ENCODE peak calls at places on chromosomes 4 and X, in nine cellular contexts. S is NT2/D1; Y is activated T-cell treated with anti-CD3 and anti-CD28 coated beads, Interleukin-2, amount 50 U/mL, for 48 hours; L is lung; U is occipital lobe; Q is left colon; H is stimulated activated CD4-positive, alpha-beta T cell treated with anti-CD3 and anti-CD28 coated beads, Interleukin-4, amount 100 ng/mL, for 24 hours; X is activated CD4-positive, alpha-beta T cell treated with anti-CD3 and anti-CD28 coated beads for 48 hours; E is sciatic nerve. B is an unnamed sample.

GRCh38 chr4:100977274-100977673 is 370.1 kb downstream of the PPP3CA start:
- DNase-seq in S (no peak), Y (no peak), L (no peak), U (no peak), Q (no peak), H (no peak), X (no peak), E (no peak), B (no peak)

GRCh38 chr4:74391890-74392478 is 27.0 kb downstream of the EREG start:
- DNase-seq in S (no peak), Y (no peak), L (no peak), U (no peak), Q (no peak), H (no peak), X (no peak), E (no peak), B (no peak)

GRCh38 chrX:13088155-13088485 is 43.7 kb upstream of the FAM9C start:
- DNase-seq in S (no peak), Y (peak; percentile 49), L (no peak), U (no peak), Q (no peak), H (no peak), X (peak; percentile 28), E (no peak), B (no peak)

GRCh38 chrX:47941423-47941822 is 62.4 kb downstream of the ZNF182 start:
- DNase-seq in S (no peak), Y (no peak), L (no peak), U (no peak), Q (no peak), H (no peak), X (no peak), E (no peak), B (no peak)

GRCh38 chrX:13180807-13181206 is 136.4 kb upstream of the FAM9C start:
- DNase-seq in S (no peak), Y (no peak), L (no peak), U (no peak), Q (no peak), H (no peak), X (no peak), E (no peak), B (no peak)

GRCh38 chrX:93985621-93986020 is 311.6 kb downstream of the FAM133A start:
- DNase-seq in S (no peak), Y (no peak), L (no peak), U (no peak), Q (no peak), H (no peak), X (no peak), E (no peak), B (no peak)

GRCh38 chr4:37478151-37478550 is 208.0 kb downstream of the RELL1 start:
- DNase-seq in S (no peak), Y (no peak), L (no peak), U (no peak), Q (no peak), H (no peak), X (no peak), E (no peak), B (no peak)

GRCh38 chr4:184617611-184618196 is 31.5 kb downstream of the CASP3 start:
- DNase-seq in S (peak; percentile 48), Y (no peak), L (no peak), U (no peak), Q (no peak), H (no peak), X (no peak), E (peak; percentile 65), B (peak; percentile 83)

GRCh38 chr4:139950568-139950967 is 203.4 kb downstream of the MAML3 start:
- DNase-seq in S (no peak), Y (peak; percentile 62), L (no peak), U (no peak), Q (no peak), H (peak; percentile 16), X (peak; percentile 49), E (no peak), B (no peak)

GRCh38 chr4:98794565-98795205 is 134.2 kb downstream of the EIF4E start:
- DNase-seq in S (no peak), Y (peak; percentile 51), L (no peak), U (no peak), Q (no peak), H (peak; percentile 75), X (peak; percentile 71), E (no peak), B (no peak)

GRCh38 chr4:88775026-88775425 is 77.4 kb upstream of the NAP1L5 start:
- DNase-seq in S (no peak), Y (no peak), L (no peak), U (no peak), Q (no peak), H (no peak), X (no peak), E (no peak), B (no peak)

GRCh38 chr4:13985824-13986223 is 358.3 kb upstream of the BOD1L1 start:
- DNase-seq in S (no peak), Y (no peak), L (no peak), U (no peak), Q (no peak), H (no peak), X (no peak), E (no peak), B (no peak)

GRCh38 chrX:130523460-130524394 is 121.9 kb downstream of the RBMX2 start:
- DNase-seq in S (no peak), Y (no peak), L (no peak), U (peak; percentile 7), Q (no peak), H (no peak), X (peak; percentile 11), E (peak; percentile 74), B (no peak)

GRCh38 chr4:157514711-157515110 is 294.2 kb downstream of the GRIA2 start:
- DNase-seq in S (peak; percentile 1), Y (no peak), L (no peak), U (no peak), Q (no peak), H (no peak), X (no peak), E (no peak), B (no peak)

GRCh38 chrX:13427441-13428054 is 107.7 kb upstream of the ATXN3L start:
- DNase-seq in S (no peak), Y (no peak), L (no peak), U (no peak), Q (no peak), H (no peak), X (no peak), E (no peak), B (no peak)

GRCh38 chrX:148854351-148854750 is 353.9 kb downstream of the AFF2 start:
- DNase-seq in S (no peak), Y (no peak), L (no peak), U (no peak), Q (no peak), H (no peak), X (no peak), E (no peak), B (no peak)

GRCh38 chr4:7524841-7525240 is 90.1 kb upstream of the PSAPL1 start:
- DNase-seq in S (no peak), Y (no peak), L (no peak), U (no peak), Q (no peak), H (no peak), X (no peak), E (no peak), B (no peak)

GRCh38 chrX:68894513-68895338 is 65.9 kb downstream of the EFNB1 start:
- DNase-seq in S (peak; percentile 72), Y (peak; percentile 18), L (peak; percentile 42), U (peak; percentile 64), Q (peak; percentile 70), H (no peak), X (peak; percentile 17), E (peak; percentile 74), B (peak; percentile 89)

GRCh38 chrX:121172703-121173102 is 125.3 kb downstream of the GLUD2 start:
- DNase-seq in S (no peak), Y (no peak), L (no peak), U (no peak), Q (no peak), H (no peak), X (no peak), E (no peak), B (no peak)

GRCh38 chrX:134251241-134251640 is 14.3 kb downstream of the CCDC160 start:
- DNase-seq in S (no peak), Y (no peak), L (no peak), U (no peak), Q (no peak), H (no peak), X (no peak), E (no peak), B (no peak)

GRCh38 chr4:67327245-67327860 is 217.9 kb downstream of the CENPC start:
- DNase-seq in S (peak; percentile 42), Y (peak; percentile 62), L (peak; percentile 46), U (peak; percentile 13), Q (no peak), H (peak; percentile 52), X (peak; percentile 68), E (peak; percentile 71), B (no peak)

GRCh38 chr4:65046496-65047101 is 623.7 kb downstream of the EPHA5 start:
- DNase-seq in S (no peak), Y (no peak), L (no peak), U (no peak), Q (no peak), H (no peak), X (no peak), E (no peak), B (no peak)